ENCODE peak calls at places on chromosomes 2 and 18, in seven cellular contexts. X, K, V, Q, E, P and W are unnamed samples.

GRCh38 chr18:40413160-40413559 is 1541.9 kb upstream of the PIK3C3 start:
- DNase-seq in X (no peak), K (no peak), V (peak; percentile 69), Q (no peak), E (no peak), P (peak; percentile 58), W (peak; percentile 42)

GRCh38 chr18:7273301-7273911 is 42.5 kb downstream of the LRRC30 start:
- DNase-seq in X (peak; percentile 60), K (no peak), V (no peak), Q (no peak), E (no peak), P (no peak), W (peak; percentile 83)

GRCh38 chr2:204479557-204479956 is 65.7 kb upstream of the PARD3B start:
- DNase-seq in X (peak; percentile 29), K (no peak), V (no peak), Q (peak; percentile 7), E (peak; percentile 0), P (no peak), W (peak; percentile 53)

GRCh38 chr2:20217041-20217970 is 7.6 kb downstream of the SDC1 start:
- DNase-seq in X (no peak), K (no peak), V (no peak), Q (no peak), E (no peak), P (no peak), W (no peak)

GRCh38 chr2:66815886-66816285 is 381.0 kb downstream of the MEIS1 start:
- DNase-seq in X (no peak), K (no peak), V (no peak), Q (no peak), E (no peak), P (no peak), W (no peak)

GRCh38 chr2:22970991-22971390 is 414.0 kb upstream of the KLHL29 start:
- DNase-seq in X (no peak), K (no peak), V (no peak), Q (no peak), E (no peak), P (no peak), W (no peak)

GRCh38 chr2:69271831-69272257 is 115.2 kb downstream of the GFPT1 start:
- DNase-seq in X (peak; percentile 33), K (no peak), V (no peak), Q (no peak), E (no peak), P (no peak), W (peak; percentile 85)

GRCh38 chr2:195652916-195653315 is 4.1 kb upstream of the SLC39A10 start:
- DNase-seq in X (no peak), K (no peak), V (no peak), Q (no peak), E (no peak), P (no peak), W (peak; percentile 31)

GRCh38 chr18:74836296-74837139 is 238.8 kb downstream of the ZNF407 start:
- DNase-seq in X (peak; percentile 65), K (peak; percentile 59), V (no peak), Q (no peak), E (no peak), P (peak; percentile 30), W (peak; percentile 24)

GRCh38 chr2:102271844-102272243 is 39.5 kb upstream of the IL1RL1 start:
- DNase-seq in X (no peak), K (no peak), V (no peak), Q (no peak), E (no peak), P (no peak), W (no peak)

GRCh38 chr18:57927511-57927910 is 116.5 kb upstream of the NEDD4L start:
- DNase-seq in X (no peak), K (no peak), V (no peak), Q (no peak), E (no peak), P (no peak), W (no peak)

GRCh38 chr2:8546319-8547283 is 135.3 kb upstream of the ID2 start:
- DNase-seq in X (no peak), K (no peak), V (no peak), Q (no peak), E (no peak), P (no peak), W (no peak)

GRCh38 chr2:208466133-208466919 is 59.7 kb downstream of the PTH2R start:
- DNase-seq in X (peak; percentile 36), K (peak; percentile 68), V (peak; percentile 81), Q (peak; percentile 24), E (peak; percentile 8), P (peak; percentile 69), W (peak; percentile 42)

GRCh38 chr2:43464546-43464945 is 131.3 kb downstream of the THADA start:
- DNase-seq in X (no peak), K (no peak), V (no peak), Q (no peak), E (no peak), P (no peak), W (peak; percentile 80)

GRCh38 chr2:190853659-190854386 is 26.8 kb upstream of the GLS start:
- DNase-seq in X (no peak), K (no peak), V (no peak), Q (no peak), E (no peak), P (no peak), W (no peak)

GRCh38 chr2:179842498-179843153 is 18.8 kb downstream of the ZNF385B start:
- DNase-seq in X (peak; percentile 53), K (peak; percentile 48), V (peak; percentile 51), Q (no peak), E (no peak), P (no peak), W (peak; percentile 54)

GRCh38 chr2:48496867-48497266 is 33.1 kb upstream of the STON1 start:
- DNase-seq in X (no peak), K (no peak), V (no peak), Q (no peak), E (no peak), P (no peak), W (peak; percentile 86)

GRCh38 chr2:74819702-74820101 is 14.2 kb upstream of the HK2 start:
- DNase-seq in X (no peak), K (no peak), V (no peak), Q (no peak), E (no peak), P (no peak), W (no peak)